ENCODE peak calls at places on chromosomes 12 and 14, in nine cellular contexts. T is GM23338; K is mammary epithelial cell; Q is OCI-LY7; D is psoas muscle; V is adrenal gland; E is heart left ventricle; J is CD8-positive, alpha-beta T cell; O is cardiac muscle cell. G is an unnamed sample.

GRCh38 chr12:45768194-45768593 is 38.7 kb downstream of the ARID2 start:
- DNase-seq in T (no peak), K (peak; percentile 93), Q (no peak), D (no peak), V (no peak), E (no peak), J (no peak), O (no peak), G (no peak)

GRCh38 chr12:120799417-120800045 is 73.9 kb downstream of the ACADS start:
- DNase-seq in T (peak; percentile 41), K (no peak), Q (peak; percentile 33), D (no peak), V (no peak), E (no peak), J (no peak), O (peak; percentile 40), G (no peak)

GRCh38 chr14:103519837-103520212 is 2.8 kb downstream of the CKB start:
- DNase-seq in T (no peak), K (no peak), Q (no peak), D (no peak), V (peak; percentile 34), E (no peak), J (no peak), O (no peak), G (peak; percentile 51)

GRCh38 chr12:18683603-18684002 is 54.2 kb downstream of the PLCZ1 start:
- DNase-seq in T (no peak), K (peak; percentile 77), Q (no peak), D (no peak), V (no peak), E (no peak), J (no peak), O (no peak), G (no peak)

GRCh38 chr12:14769462-14769836 is 33.8 kb downstream of the WBP11 start:
- DNase-seq in T (peak; percentile 90), K (no peak), Q (peak; percentile 78), D (peak; percentile 21), V (peak; percentile 53), E (peak; percentile 30), J (no peak), O (peak; percentile 66), G (peak; percentile 60)

GRCh38 chr12:41277019-41277770 is 89.1 kb downstream of the PDZRN4 start:
- DNase-seq in T (peak; percentile 65), K (peak; percentile 9), Q (peak; percentile 70), D (no peak), V (peak; percentile 20), E (no peak), J (no peak), O (peak; percentile 58), G (no peak)

GRCh38 chr12:53676715-53677611 is 1.1 kb upstream of the ATP5MC2 start:
- DNase-seq in T (peak; percentile 74), K (no peak), Q (no peak), D (peak; percentile 65), V (peak; percentile 50), E (peak; percentile 52), J (no peak), O (peak; percentile 52), G (peak; percentile 62)

GRCh38 chr12:87720967-87721366 is 308.2 kb downstream of the C12orf50 start:
- DNase-seq in T (no peak), K (no peak), Q (no peak), D (no peak), V (no peak), E (no peak), J (no peak), O (no peak), G (no peak)

GRCh38 chr12:1117371-1117770 is 126.3 kb downstream of the ERC1 start:
- DNase-seq in T (no peak), K (no peak), Q (no peak), D (no peak), V (no peak), E (no peak), J (no peak), O (no peak), G (no peak)

GRCh38 chr12:26777236-26777635 is 55.8 kb downstream of the ITPR2 start:
- DNase-seq in T (no peak), K (no peak), Q (no peak), D (no peak), V (no peak), E (no peak), J (no peak), O (no peak), G (no peak)

DNA sequence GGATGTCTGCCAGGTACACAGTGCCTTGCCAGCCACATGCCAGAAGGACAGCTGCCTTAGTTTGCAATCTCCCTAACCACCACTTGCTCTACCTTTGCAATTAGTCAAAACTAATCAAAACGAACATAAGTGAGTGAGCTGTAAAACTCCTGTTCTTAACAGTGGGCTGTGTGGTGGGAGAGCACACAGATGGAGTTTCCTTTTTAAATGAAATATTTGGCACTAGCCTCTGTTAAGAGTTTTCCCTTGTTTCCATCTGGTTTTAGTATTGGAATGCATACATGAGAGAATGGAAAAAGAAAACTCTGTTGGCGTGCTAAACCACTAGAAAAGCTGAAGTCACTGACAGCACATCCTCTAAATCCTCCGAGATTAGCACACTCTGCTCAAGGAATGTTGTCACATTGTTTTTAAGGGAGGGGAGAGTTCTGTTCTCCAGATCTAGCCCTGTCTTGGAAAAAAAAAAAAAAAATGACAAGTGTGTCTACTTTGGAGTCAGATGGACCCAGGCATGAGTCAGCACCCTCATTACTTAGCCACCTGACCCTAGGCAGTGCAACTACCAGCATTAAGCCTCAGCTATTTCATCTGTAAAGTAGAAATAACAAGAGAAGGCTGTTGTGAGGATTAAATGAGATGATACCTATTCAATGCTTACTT is 83.9 kb downstream of the STXBP6 start:
- DNase-seq in T (no peak), K (peak; percentile 35), Q (no peak), D (peak; percentile 25), V (peak; percentile 13), E (no peak), J (no peak), O (peak; percentile 30), G (no peak)
- H3K4me3 ChIP-seq in T (no peak overlapping the region), K (no peak overlapping the region), Q (no peak overlapping the region), D (no peak overlapping the region), V (no peak overlapping the region), E (no peak overlapping the region), J (no peak overlapping the region), O (no peak overlapping the region), G (no peak overlapping the region)

DNA sequence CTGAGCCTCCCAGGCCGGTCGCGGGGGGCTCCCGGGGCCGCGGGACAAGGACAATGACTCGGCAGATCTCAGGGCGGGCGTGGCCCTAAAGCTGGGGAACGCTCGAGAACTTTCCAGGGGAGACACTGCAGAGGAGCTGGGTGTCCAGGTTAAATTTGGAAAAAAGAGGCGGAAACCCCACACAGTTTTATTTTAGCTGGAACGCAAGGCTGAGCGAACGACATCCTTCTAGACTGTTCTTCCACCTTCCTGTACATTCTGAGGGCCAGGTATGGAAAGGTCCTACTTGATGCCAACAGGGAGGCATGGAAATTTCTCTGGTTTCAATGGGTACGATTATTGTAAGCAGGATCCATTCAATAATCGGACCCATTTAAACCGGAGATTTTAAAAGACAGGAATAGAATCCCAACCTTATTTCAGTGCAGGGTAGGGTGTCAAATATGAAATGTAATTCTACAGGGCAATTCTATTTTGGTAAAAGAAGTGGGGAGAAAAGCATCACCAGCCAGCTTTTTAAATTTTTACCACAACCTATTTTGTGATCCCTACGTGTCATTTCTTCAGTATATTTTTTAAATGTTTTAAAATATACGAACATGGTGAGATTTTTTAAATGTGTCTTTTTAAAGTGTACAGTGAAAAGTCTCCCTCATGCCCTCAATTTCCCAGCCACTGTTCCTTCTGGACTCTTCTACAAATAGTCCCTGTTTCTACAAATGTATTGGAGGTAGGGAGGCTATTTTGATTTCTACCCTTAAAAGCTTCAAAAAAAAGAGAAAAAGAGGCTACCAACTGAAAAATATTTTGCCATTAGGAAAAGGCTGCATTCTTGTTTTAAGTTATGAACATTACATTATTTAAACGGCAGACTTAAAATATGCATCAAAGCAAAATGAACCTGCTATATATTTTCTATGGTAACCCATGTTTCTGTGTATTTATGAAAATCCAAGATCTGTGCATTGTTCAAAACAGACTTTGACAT is 1.1 kb upstream of the UBC start:
- DNase-seq in T (peak; percentile 74), K (peak; percentile 68), Q (no peak), D (peak; percentile 79), V (peak; percentile 62), E (peak; percentile 70), J (no peak), O (peak; percentile 54), G (peak; percentile 74)
- H3K4me1 ChIP-seq in T (peaks cover 45% of the 10 kb centered on the region), K (peaks cover 34% of the 10 kb centered on the region), Q (peaks cover 68% of the 10 kb centered on the region), D (peaks cover 35% of the 10 kb centered on the region), V (peaks cover 48% of the 10 kb centered on the region), E (peaks cover 54% of the 10 kb centered on the region), J (peaks cover 56% of the 10 kb centered on the region), O (peaks cover 34% of the 10 kb centered on the region), G (peaks cover 69% of the 10 kb centered on the region)

GRCh38 chr14:68160269-68160668 is 340.7 kb downstream of the RAD51B start:
- DNase-seq in T (no peak), K (no peak), Q (no peak), D (no peak), V (no peak), E (no peak), J (no peak), O (peak; percentile 15), G (no peak)

GRCh38 chr14:68153275-68153674 is 333.7 kb downstream of the RAD51B start:
- DNase-seq in T (no peak), K (no peak), Q (no peak), D (no peak), V (no peak), E (no peak), J (no peak), O (no peak), G (no peak)

GRCh38 chr14:68160779-68161546 is 341.4 kb downstream of the RAD51B start:
- DNase-seq in T (no peak), K (no peak), Q (no peak), D (no peak), V (no peak), E (no peak), J (no peak), O (no peak), G (no peak)

GRCh38 chr14:68157971-68158371 is 338.4 kb downstream of the RAD51B start:
- DNase-seq in T (no peak), K (peak; percentile 58), Q (no peak), D (no peak), V (no peak), E (no peak), J (no peak), O (no peak), G (no peak)

GRCh38 chr14:68158640-68159039 is 339.1 kb downstream of the RAD51B start:
- DNase-seq in T (no peak), K (no peak), Q (no peak), D (no peak), V (no peak), E (no peak), J (no peak), O (no peak), G (no peak)
- TF ChIP-seq CTCF in T (no peak), K (no peak), Q (no peak), D (peak; percentile 22), V (no peak), E (no peak), J (no peak), O (no peak), G (no peak)

DNA sequence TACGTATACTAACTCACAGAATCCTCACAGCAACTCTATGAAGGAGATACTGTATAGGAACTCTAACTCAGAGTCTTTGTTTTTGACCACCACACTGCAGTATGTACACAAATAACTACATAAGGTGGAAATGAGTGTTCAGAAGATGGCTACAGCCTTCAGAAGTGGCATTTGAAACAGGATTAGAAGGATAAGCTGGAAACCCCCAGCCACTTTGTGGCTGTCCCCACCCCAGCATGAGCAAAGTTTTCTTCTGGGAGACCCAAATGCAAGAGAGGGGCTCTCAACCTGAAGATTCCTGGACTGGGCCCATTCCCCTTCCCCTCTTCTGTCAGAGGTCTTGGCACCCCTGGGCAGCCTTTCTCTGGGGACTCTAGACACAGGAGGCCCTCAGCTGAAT is 43.2 kb upstream of the PNMA1 start:
- DNase-seq in T (no peak), K (no peak), Q (no peak), D (no peak), V (no peak), E (no peak), J (no peak), O (no peak), G (no peak)
- H3K4me3 ChIP-seq in T (no peak overlapping the region), K (peak overlapping the region; percentile 51), Q (peak overlapping the region; percentile 78), D (peak overlapping the region; percentile 78), V (no peak overlapping the region), E (peak overlapping the region; percentile 71), J (no peak overlapping the region), O (no peak overlapping the region), G (peak overlapping the region; percentile 83)

G was measured in lower lobe of right lung.